ENCODE peak calls at places on chromosomes 13 and 19, in six cellular contexts. O is activated CD8-positive, alpha-beta memory T cell treated with anti-CD3 and anti-CD28 coated beads for 48 hours; J is EH; D is body of pancreas; S is mammary epithelial cell; F is CD4-positive, CD25-positive, alpha-beta regulatory T cell. M is an unnamed sample.

GRCh38 chr19:5882421-5882968 is 12.2 kb upstream of the FUT5 start:
- DNase-seq in S (no peak), J (peak; percentile 28), D (no peak), F (no peak), O (no peak), M (no peak)

GRCh38 chr13:114062754-114063153 is 69.7 kb downstream of the RASA3 start:
- DNase-seq in J (no peak), D (no peak), O (no peak), F (no peak), S (no peak), M (no peak)

GRCh38 chr19:10260141-10260584 is 8.1 kb downstream of the MRPL4 start:
- DNase-seq in S (peak; percentile 95), J (no peak), O (peak; percentile 39), D (no peak), F (peak; percentile 18), M (peak; percentile 24)

GRCh38 chr13:20161275-20161950 is 561 bp upstream of the GJA3 start:
- DNase-seq in S (peak; percentile 16), F (peak; percentile 22), J (peak; percentile 20), O (no peak), D (no peak), M (no peak)

GRCh38 chr19:52889931-52890330 is 7.5 kb downstream of the ZNF320 start:
- DNase-seq in J (no peak), O (no peak), F (no peak), S (no peak), D (no peak), M (no peak)

GRCh38 chr19:15170345-15170744 is 30.4 kb downstream of the NOTCH3 start:
- DNase-seq in D (no peak), O (no peak), J (no peak), F (no peak), S (no peak), M (no peak)

GRCh38 chr13:31035162-31035951 is 102.9 kb downstream of the TEX26 start:
- DNase-seq in J (peak; percentile 23), D (peak; percentile 13), F (no peak), O (no peak), S (no peak), M (no peak)

GRCh38 chr19:35718345-35719041 is 690 bp downstream of the KMT2B start:
- DNase-seq in O (no peak), F (peak; percentile 36), S (peak; percentile 23), J (peak; percentile 47), D (peak; percentile 63), M (no peak)

GRCh38 chr13:107271226-107271625 is 703.3 kb upstream of the ARGLU1 start:
- DNase-seq in F (no peak), D (no peak), O (no peak), S (no peak), J (no peak), M (no peak)

GRCh38 chr13:112115403-112116091 is 48.6 kb downstream of the SOX1 start:
- DNase-seq in F (no peak), D (no peak), J (no peak), O (no peak), S (no peak), M (no peak)

GRCh38 chr19:40740747-40741146 is 9.5 kb downstream of the ACTMAP start:
- DNase-seq in J (peak; percentile 32), D (no peak), O (no peak), F (no peak), S (no peak), M (no peak)

GRCh38 chr19:45528744-45529453 is 21.6 kb downstream of the VASP start:
- DNase-seq in O (no peak), D (peak; percentile 74), S (no peak), J (no peak), F (no peak), M (no peak)

GRCh38 chr13:46640843-46641242 is 87.9 kb downstream of the LRCH1 start:
- DNase-seq in D (no peak), O (no peak), S (peak; percentile 78), J (peak; percentile 62), F (no peak), M (no peak)

GRCh38 chr13:91133941-91134772 is 213.3 kb upstream of the MIR17HG start:
- DNase-seq in S (peak; percentile 49), D (peak; percentile 62), F (no peak), J (peak; percentile 54), O (no peak), M (peak; percentile 2)

M was measured in stimulated activated CD4-positive, alpha-beta T cell treated with anti-CD3 and anti-CD28 coated beads, Interleukin-1b, Interleukin-23, amount 100 ng/mL, for 24 hours.